ENCODE peak calls at places on chromosomes 16 and 17, in five cellular contexts. Y is cardiac muscle cell, V is HCT116, X is HFFc6, M is foreskin fibroblast. O is an unnamed sample.

GRCh38 chr17:13635951-13636350 is 34.2 kb upstream of the HS3ST3A1 start:
- DNase-seq in M (no peak), Y (peak), X (no peak), V (no peak), O (no peak)

GRCh38 chr16:19073344-19073743 is 5.9 kb downstream of the COQ7 start:
- DNase-seq in M (no peak), Y (no peak), V (no peak), X (no peak), O (no peak)

GRCh38 chr16:64428463-64428862 is 693.4 kb downstream of the CDH11 start:
- DNase-seq in V (no peak), Y (peak), M (peak), X (peak), O (no peak)

GRCh38 chr16:49700928-49701685 is 154.8 kb downstream of the ZNF423 start:
- DNase-seq in V (no peak), Y (peak), M (no peak), X (no peak), O (no peak)

GRCh38 chr17:10752696-10753095 is 22.9 kb upstream of the TMEM220 start:
- DNase-seq in Y (no peak), M (no peak), X (no peak), V (no peak), O (no peak)

GRCh38 chr17:48492401-48493298 is 38.2 kb downstream of the HOXB1 start:
- DNase-seq in X (peak), Y (peak), V (no peak), M (peak), O (peak)

GRCh38 chr16:86524029-86524428 is 13.7 kb downstream of the FOXF1 start:
- DNase-seq in M (no peak), X (no peak), Y (no peak), V (no peak), O (no peak)

GRCh38 chr17:79053251-79053925 is 21.2 kb upstream of the ENGASE start:
- DNase-seq in M (peak), Y (no peak), V (no peak), X (peak), O (no peak)

GRCh38 chr17:60137731-60138130 is 12.0 kb upstream of the CA4 start:
- DNase-seq in M (no peak), Y (no peak), V (no peak), X (no peak), O (no peak)

GRCh38 chr16:80687606-80688005 is 116.8 kb downstream of the CDYL2 start:
- DNase-seq in V (no peak), X (no peak), M (no peak), Y (peak), O (no peak)

GRCh38 chr17:36221187-36221586 is 10.3 kb downstream of the CCL4L2 start:
- DNase-seq in Y (no peak), M (no peak), V (no peak), X (no peak), O (no peak)

GRCh38 chr17:83186226-83186625 is 106.8 kb downstream of the METRNL start:
- DNase-seq in X (no peak), V (no peak), M (no peak), Y (peak), O (no peak)

GRCh38 chr17:60435244-60436170 is 13.2 kb downstream of the CHCT1 start:
- DNase-seq in M (peak), V (peak), Y (peak), X (peak), O (peak)

GRCh38 chr17:9644910-9645751 is at the start of gene USP43:
- DNase-seq in X (no peak), Y (peak), M (peak), V (peak), O (peak)

GRCh38 chr17:75321506-75321905 is 32.3 kb upstream of the SLC25A19 start:
- DNase-seq in V (no peak), Y (no peak), X (no peak), M (no peak), O (no peak)

GRCh38 chr17:45229681-45230409 is 8.2 kb downstream of the FMNL1 start:
- DNase-seq in Y (peak), X (no peak), M (no peak), V (no peak), O (no peak)

GRCh38 chr17:13385481-13385907 is 216.2 kb downstream of the HS3ST3A1 start:
- DNase-seq in Y (peak), V (no peak), M (peak), X (peak), O (no peak)

GRCh38 chr16:72986011-72986410 is 61.9 kb downstream of the ZFHX3 start:
- DNase-seq in Y (peak), M (peak), V (no peak), X (no peak), O (no peak)

GRCh38 chr17:16975266-16975651 is 3.3 kb upstream of the TNFRSF13B start:
- DNase-seq in V (no peak), X (no peak), Y (no peak), M (no peak), O (no peak)

DNA sequence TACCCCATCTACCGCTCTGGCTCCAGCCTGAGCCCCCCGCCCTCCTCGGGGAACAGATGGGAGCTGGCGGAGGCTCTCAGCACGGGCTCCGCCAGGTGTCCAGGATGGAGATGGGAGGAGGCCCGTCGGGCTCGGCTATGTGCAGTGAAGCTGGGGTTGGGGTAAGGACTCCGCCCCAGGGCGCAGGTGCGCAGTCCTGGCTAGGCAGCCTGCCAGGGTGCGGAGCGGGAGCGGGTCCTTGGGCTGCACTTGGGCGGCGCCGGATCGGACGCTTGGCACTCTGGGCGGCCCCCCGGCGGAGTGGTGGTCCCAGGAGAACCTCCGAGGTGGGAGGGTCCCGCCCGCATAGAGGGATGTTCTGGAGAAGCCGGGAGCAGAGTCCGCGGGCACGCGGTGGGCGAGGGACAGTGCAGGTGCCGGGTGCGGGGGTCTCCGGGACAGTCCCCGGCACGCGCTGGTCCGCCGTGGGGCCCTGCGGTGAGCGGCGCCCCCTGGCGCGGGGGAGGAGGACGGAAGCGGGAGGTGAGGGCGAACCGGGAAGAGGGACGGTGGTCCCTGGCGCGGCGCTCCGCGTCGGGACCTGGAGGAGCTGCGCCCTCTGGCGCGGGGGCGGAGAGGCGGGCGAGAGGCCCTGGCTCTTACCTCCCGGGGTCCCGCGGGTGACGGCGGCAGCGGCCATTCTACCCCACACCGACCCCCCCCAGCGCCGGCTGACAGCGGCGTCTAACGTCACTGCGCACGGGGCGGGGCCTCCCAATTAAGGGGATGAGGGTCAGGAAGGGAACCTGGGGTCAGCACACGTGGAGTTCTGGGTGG is at the start of gene CAMTA2:
- DNase-seq in M (peak), Y (peak), X (peak), V (peak), O (peak)
- TF ChIP-seq CTCF in M (peak), Y (peak), X (peak), V (peak), O (peak)

GRCh38 chr16:67177743-67178699 is 5.7 kb downstream of the MATCAP1 start:
- DNase-seq in Y (peak), X (no peak), M (peak), V (peak), O (peak)
- TF ChIP-seq CTCF in Y (no peak), X (no peak), M (no peak), V (no peak), O (no peak)

GRCh38 chr16:16032271-16032979 is 83.0 kb downstream of the ABCC1 start:
- DNase-seq in X (no peak), V (no peak), M (no peak), Y (no peak), O (no peak)

GRCh38 chr16:16029431-16030011 is 80.1 kb downstream of the ABCC1 start:
- DNase-seq in Y (peak), M (peak), V (no peak), X (peak), O (no peak)

GRCh38 chr16:16028311-16028999 is 79.0 kb downstream of the ABCC1 start:
- DNase-seq in Y (no peak), X (no peak), M (no peak), V (no peak), O (no peak)

GRCh38 chr16:16031401-16031800 is 82.0 kb downstream of the ABCC1 start:
- DNase-seq in X (no peak), M (no peak), Y (no peak), V (no peak), O (no peak)

GRCh38 chr16:16030449-16030848 is 81.0 kb downstream of the ABCC1 start:
- DNase-seq in X (no peak), M (no peak), V (no peak), Y (no peak), O (no peak)
- TF ChIP-seq CTCF in X (no peak), M (no peak), V (no peak), Y (no peak), O (no peak)

GRCh38 chr16:89040391-89040790 is 53.3 kb upstream of the ACSF3 start:
- DNase-seq in Y (no peak), X (no peak), V (no peak), M (no peak), O (no peak)

GRCh38 chr16:89039756-89040155 is 53.9 kb upstream of the ACSF3 start:
- DNase-seq in V (no peak), X (no peak), Y (no peak), M (no peak), O (no peak)

GRCh38 chr16:89037261-89038152 is 56.1 kb upstream of the ACSF3 start:
- DNase-seq in X (peak), Y (peak), M (peak), V (no peak), O (peak)

GRCh38 chr16:89038221-89038721 is 55.4 kb upstream of the ACSF3 start:
- DNase-seq in V (no peak), Y (no peak), M (no peak), X (no peak), O (no peak)

GRCh38 chr16:89038811-89039735 is 54.6 kb upstream of the ACSF3 start:
- DNase-seq in Y (no peak), M (no peak), V (no peak), X (no peak), O (no peak)
- TF ChIP-seq CTCF in Y (no peak), M (no peak), V (no peak), X (no peak), O (no peak)

DNA sequence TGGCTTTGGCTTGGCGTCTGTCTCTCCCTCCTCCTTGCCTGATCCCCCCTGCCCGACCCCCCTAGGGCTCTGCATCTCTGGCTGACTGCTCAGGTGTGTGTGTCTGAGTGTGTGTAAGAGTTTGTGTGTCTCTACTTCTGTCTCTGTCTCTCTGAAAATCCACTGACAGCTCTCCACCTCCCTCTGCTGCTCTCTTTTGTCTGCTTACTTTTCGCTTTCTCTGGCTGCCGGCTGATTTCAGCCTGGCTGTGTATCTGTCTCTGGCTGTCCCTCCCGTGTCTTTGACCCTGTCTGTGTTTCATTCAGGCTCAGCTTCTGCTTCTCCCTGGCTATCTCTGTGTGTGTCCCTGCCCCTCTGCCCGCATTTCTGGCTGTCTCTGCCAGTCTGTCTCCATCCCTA is 3.8 kb upstream of the SPEM1 start:
- DNase-seq in M (peak), V (no peak), Y (no peak), X (no peak), O (no peak)
- TF ChIP-seq CTCF in M (no peak), V (no peak), Y (no peak), X (no peak), O (no peak)

GRCh38 chr16:12271006-12271405 is 294.5 kb downstream of the SNX29 start:
- DNase-seq in M (peak), X (peak), Y (peak), V (peak), O (no peak)
- TF ChIP-seq CTCF in M (peak), X (peak), Y (peak), V (peak), O (peak)